ENCODE peak calls at places on chromosomes 12 and 14, in ten cellular contexts. E is GM06990, L is cardiac fibroblast, T is uterus, G is OCI-LY7, O is AG09319, B is heart left ventricle, V is left ventricle myocardium inferior, I is fibroblast of lung, D is kidney. X is an unnamed sample.

GRCh38 chr12:11759894-11760293 is 110.4 kb downstream of the ETV6 start:
- DNase-seq in E (no peak), L (no peak), T (no peak), G (no peak), O (no peak), B (no peak), V (no peak), I (no peak), D (no peak), X (no peak)

GRCh38 chr12:106090586-106091411 is 48.0 kb downstream of the NUAK1 start:
- DNase-seq in E (no peak), L (peak; percentile 81), T (peak; percentile 64), G (no peak), O (no peak), B (peak; percentile 71), V (no peak), I (peak; percentile 94), D (peak; percentile 75), X (no peak)

GRCh38 chr14:54603362-54603761 is 36.4 kb downstream of the SAMD4A start:
- DNase-seq in E (no peak), L (peak; percentile 87), T (no peak), G (no peak), O (no peak), B (no peak), V (no peak), I (peak; percentile 74), D (no peak), X (no peak)

GRCh38 chr12:111597731-111598636 is 1.1 kb downstream of the ATXN2 start:
- DNase-seq in E (peak; percentile 52), L (peak; percentile 26), T (peak; percentile 59), G (peak; percentile 34), O (no peak), B (peak; percentile 68), V (peak; percentile 53), I (peak; percentile 27), D (peak; percentile 88), X (peak; percentile 49)

GRCh38 chr14:58297412-58297761 is 968 bp upstream of the ARID4A start:
- DNase-seq in E (no peak), L (no peak), T (no peak), G (no peak), O (no peak), B (no peak), V (no peak), I (no peak), D (no peak), X (no peak)

GRCh38 chr12:78725951-78726550 is 138.5 kb upstream of the SYT1 start:
- DNase-seq in E (no peak), L (no peak), T (no peak), G (no peak), O (no peak), B (no peak), V (no peak), I (no peak), D (no peak), X (no peak)

GRCh38 chr14:69263364-69263763 is 3.4 kb downstream of the GALNT16 start:
- DNase-seq in E (no peak), L (peak; percentile 99), T (peak; percentile 71), G (no peak), O (peak; percentile 96), B (peak; percentile 68), V (peak; percentile 62), I (peak; percentile 92), D (no peak), X (peak; percentile 44)

GRCh38 chr12:9811651-9812050 is 15.6 kb upstream of the KLRF1 start:
- DNase-seq in E (no peak), L (no peak), T (no peak), G (no peak), O (no peak), B (no peak), V (no peak), I (no peak), D (no peak), X (no peak)

GRCh38 chr12:88111074-88111652 is 30.7 kb downstream of the CEP290 start:
- DNase-seq in E (peak; percentile 2), L (peak; percentile 75), T (no peak), G (peak; percentile 36), O (peak; percentile 30), B (no peak), V (no peak), I (peak; percentile 45), D (no peak), X (no peak)

GRCh38 chr12:52246720-52247621 is 13.9 kb downstream of the KRT7 start:
- DNase-seq in E (no peak), L (no peak), T (no peak), G (no peak), O (no peak), B (no peak), V (no peak), I (peak; percentile 37), D (no peak), X (no peak)

GRCh38 chr12:94875525-94875924 is 128.0 kb downstream of the NDUFA12 start:
- DNase-seq in E (peak; percentile 41), L (peak; percentile 24), T (no peak), G (peak; percentile 87), O (no peak), B (no peak), V (no peak), I (no peak), D (no peak), X (no peak)

GRCh38 chr14:26282578-26282977 is 315.3 kb downstream of the NOVA1 start:
- DNase-seq in E (no peak), L (no peak), T (no peak), G (no peak), O (no peak), B (no peak), V (no peak), I (peak; percentile 11), D (no peak), X (no peak)

GRCh38 chr14:26281280-26281998 is 316.4 kb downstream of the NOVA1 start:
- DNase-seq in E (no peak), L (peak; percentile 87), T (no peak), G (no peak), O (peak; percentile 63), B (no peak), V (no peak), I (peak; percentile 81), D (no peak), X (no peak)

GRCh38 chr14:26276757-26277156 is 321.1 kb downstream of the NOVA1 start:
- DNase-seq in E (no peak), L (no peak), T (no peak), G (no peak), O (no peak), B (no peak), V (no peak), I (no peak), D (no peak), X (no peak)
- TF ChIP-seq CTCF in E (no peak), L (peak; percentile 3), T (no peak), G (no peak), O (no peak), B (no peak), V (no peak), I (peak; percentile 7), D (peak; percentile 19), X (no peak)

GRCh38 chr14:50541159-50541567 is 8.8 kb upstream of the MAP4K5 start:
- DNase-seq in E (no peak), L (no peak), T (no peak), G (no peak), O (no peak), B (no peak), V (no peak), I (no peak), D (no peak), X (no peak)

GRCh38 chr14:50545618-50546017 is 13.2 kb upstream of the MAP4K5 start:
- DNase-seq in E (no peak), L (no peak), T (no peak), G (no peak), O (no peak), B (no peak), V (no peak), I (peak; percentile 23), D (no peak), X (no peak)

GRCh38 chr14:50544911-50545310 is 12.5 kb upstream of the MAP4K5 start:
- DNase-seq in E (no peak), L (no peak), T (peak; percentile 21), G (no peak), O (no peak), B (no peak), V (no peak), I (no peak), D (no peak), X (no peak)

GRCh38 chr14:50539051-50539450 is 6.7 kb upstream of the MAP4K5 start:
- DNase-seq in E (no peak), L (no peak), T (no peak), G (no peak), O (no peak), B (no peak), V (no peak), I (no peak), D (no peak), X (no peak)

GRCh38 chr14:50542941-50543418 is 10.6 kb upstream of the MAP4K5 start:
- DNase-seq in E (no peak), L (peak; percentile 73), T (no peak), G (peak; percentile 70), O (no peak), B (no peak), V (no peak), I (peak; percentile 51), D (no peak), X (no peak)
- TF ChIP-seq CTCF in E (peak; percentile 67), L (peak; percentile 36), T (peak; percentile 55), G (peak; percentile 79), O (peak; percentile 52), B (peak; percentile 33), V (peak; percentile 65), I (peak; percentile 63), D (peak; percentile 54), X (no peak)

DNA sequence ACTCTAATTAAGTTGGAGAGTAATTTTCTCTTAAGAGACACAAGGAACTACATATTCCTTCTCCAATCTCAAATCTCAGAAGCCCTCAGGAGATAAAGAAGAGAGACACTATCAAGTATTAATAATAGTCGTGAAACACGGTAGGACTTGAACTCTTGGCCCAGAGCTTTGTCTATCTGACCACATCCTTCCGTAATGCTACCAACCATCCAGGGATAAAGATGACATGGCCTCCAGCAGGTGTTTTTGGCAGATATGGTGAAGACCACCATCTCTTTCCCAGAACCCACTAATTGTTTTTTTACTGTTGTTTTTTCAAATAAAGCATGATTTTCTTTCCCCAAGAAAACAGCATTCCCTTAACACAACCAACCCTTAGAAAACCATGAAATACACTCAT is 3.4 kb downstream of the ZNF384 start:
- DNase-seq in E (no peak), L (no peak), T (no peak), G (no peak), O (no peak), B (no peak), V (no peak), I (no peak), D (no peak), X (no peak)
- TF ChIP-seq CTCF in E (no peak), L (no peak), T (no peak), G (no peak), O (no peak), B (no peak), V (no peak), I (no peak), D (no peak), X (no peak)

DNA sequence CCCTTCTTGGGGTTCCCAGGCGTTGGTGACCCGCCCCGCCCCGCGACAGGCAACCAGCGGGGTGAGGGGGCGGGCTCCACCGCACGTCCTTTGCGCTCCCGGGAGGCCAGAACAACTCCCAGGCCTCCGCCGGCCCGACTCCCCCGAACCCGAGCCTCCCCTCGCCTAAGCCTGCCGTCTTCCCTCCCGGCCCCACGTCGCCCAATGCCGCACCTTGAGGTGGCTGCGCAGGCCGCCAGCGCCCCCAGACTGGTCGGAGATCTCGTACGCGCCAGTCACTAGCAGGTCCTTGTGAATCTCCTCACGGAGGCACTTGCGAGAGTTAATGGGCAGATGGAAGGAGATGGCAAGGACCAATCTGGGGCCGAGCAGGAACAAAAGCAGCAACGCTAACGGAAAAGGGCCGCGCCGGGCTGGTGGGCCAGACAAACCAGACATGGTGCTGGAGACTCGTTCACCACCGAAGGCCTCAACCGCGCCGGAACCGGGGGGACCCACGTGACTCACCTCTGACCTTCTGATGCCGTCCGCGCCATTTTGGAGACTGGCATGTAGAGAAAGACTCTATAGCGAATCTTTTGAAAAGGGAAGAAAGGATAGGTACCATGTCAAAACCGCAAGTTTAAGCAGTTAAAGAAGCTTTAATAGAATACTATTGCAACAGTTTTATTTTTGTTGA is at the start of gene TMED10:
- DNase-seq in E (peak; percentile 90), L (peak; percentile 93), T (peak; percentile 87), G (peak; percentile 95), O (peak; percentile 69), B (peak; percentile 93), V (peak; percentile 88), I (peak; percentile 83), D (peak; percentile 96), X (peak; percentile 71)
- TF ChIP-seq CTCF in E (peak; percentile 17), L (no peak), T (peak; percentile 10), G (no peak), O (no peak), B (no peak), V (no peak), I (no peak), D (no peak), X (no peak)